ENCODE peak calls at places on chromosomes 7 and 10, in nine cellular contexts. One of them, this sample, is unnamed.

GRCh38 chr7:14765731-14766130 is 136.8 kb downstream of the DGKB start:
- DNase-seq in naive thymus-derived CD4-positive, alpha-beta T cell: no peak
- DNase-seq in activated CD4-positive, alpha-beta T cell treated with anti-CD3 and anti-CD28 coated beads, Interleukin-2, amount 50 U/mL, for 1 hour: no peak
- DNase-seq in hepatocyte: no peak
- DNase-seq in fibroblast of the conjunctiva: no peak
- DNase-seq in activated naive CD4-positive, alpha-beta T cell: no peak
- DNase-seq in GM03348: no peak
- DNase-seq in T-helper 2 cell: no peak
- DNase-seq in mesothelial cell of epicardium: no peak
- DNase-seq in this sample: no peak

GRCh38 chr10:48807786-48808185 is 123.1 kb downstream of the WDFY4 start:
- DNase-seq in naive thymus-derived CD4-positive, alpha-beta T cell: no peak
- DNase-seq in activated CD4-positive, alpha-beta T cell treated with anti-CD3 and anti-CD28 coated beads, Interleukin-2, amount 50 U/mL, for 1 hour: no peak
- DNase-seq in hepatocyte: no peak
- DNase-seq in fibroblast of the conjunctiva: no peak
- DNase-seq in activated naive CD4-positive, alpha-beta T cell: no peak
- DNase-seq in GM03348: no peak
- DNase-seq in T-helper 2 cell: no peak
- DNase-seq in mesothelial cell of epicardium: no peak
- DNase-seq in this sample: no peak

GRCh38 chr10:100745882-100746412 is 565 bp downstream of the PAX2 start:
- DNase-seq in naive thymus-derived CD4-positive, alpha-beta T cell: no peak
- DNase-seq in activated CD4-positive, alpha-beta T cell treated with anti-CD3 and anti-CD28 coated beads, Interleukin-2, amount 50 U/mL, for 1 hour: no peak
- DNase-seq in hepatocyte: no peak
- DNase-seq in fibroblast of the conjunctiva: no peak
- DNase-seq in activated naive CD4-positive, alpha-beta T cell: no peak
- DNase-seq in GM03348: no peak
- DNase-seq in T-helper 2 cell: no peak
- DNase-seq in mesothelial cell of epicardium: no peak
- DNase-seq in this sample: peak

GRCh38 chr10:17578603-17579002 is 38.6 kb downstream of the HACD1 start:
- DNase-seq in naive thymus-derived CD4-positive, alpha-beta T cell: no peak
- DNase-seq in activated CD4-positive, alpha-beta T cell treated with anti-CD3 and anti-CD28 coated beads, Interleukin-2, amount 50 U/mL, for 1 hour: no peak
- DNase-seq in hepatocyte: no peak
- DNase-seq in fibroblast of the conjunctiva: no peak
- DNase-seq in activated naive CD4-positive, alpha-beta T cell: no peak
- DNase-seq in GM03348: no peak
- DNase-seq in T-helper 2 cell: no peak
- DNase-seq in mesothelial cell of epicardium: no peak
- DNase-seq in this sample: no peak

GRCh38 chr10:124160176-124160575 is 66.8 kb upstream of the CHST15 start:
- DNase-seq in naive thymus-derived CD4-positive, alpha-beta T cell: no peak
- DNase-seq in activated CD4-positive, alpha-beta T cell treated with anti-CD3 and anti-CD28 coated beads, Interleukin-2, amount 50 U/mL, for 1 hour: no peak
- DNase-seq in hepatocyte: no peak
- DNase-seq in fibroblast of the conjunctiva: no peak
- DNase-seq in activated naive CD4-positive, alpha-beta T cell: no peak
- DNase-seq in GM03348: no peak
- DNase-seq in T-helper 2 cell: no peak
- DNase-seq in mesothelial cell of epicardium: no peak
- DNase-seq in this sample: no peak

GRCh38 chr10:131211146-131211545 is 100.4 kb downstream of the TCERG1L start:
- DNase-seq in naive thymus-derived CD4-positive, alpha-beta T cell: no peak
- DNase-seq in activated CD4-positive, alpha-beta T cell treated with anti-CD3 and anti-CD28 coated beads, Interleukin-2, amount 50 U/mL, for 1 hour: no peak
- DNase-seq in hepatocyte: no peak
- DNase-seq in fibroblast of the conjunctiva: no peak
- DNase-seq in activated naive CD4-positive, alpha-beta T cell: no peak
- DNase-seq in GM03348: no peak
- DNase-seq in T-helper 2 cell: no peak
- DNase-seq in mesothelial cell of epicardium: peak
- DNase-seq in this sample: no peak

GRCh38 chr7:121797283-121798037 is 75.5 kb upstream of the PTPRZ1 start:
- DNase-seq in naive thymus-derived CD4-positive, alpha-beta T cell: no peak
- DNase-seq in activated CD4-positive, alpha-beta T cell treated with anti-CD3 and anti-CD28 coated beads, Interleukin-2, amount 50 U/mL, for 1 hour: no peak
- DNase-seq in hepatocyte: no peak
- DNase-seq in fibroblast of the conjunctiva: no peak
- DNase-seq in activated naive CD4-positive, alpha-beta T cell: no peak
- DNase-seq in GM03348: no peak
- DNase-seq in T-helper 2 cell: no peak
- DNase-seq in mesothelial cell of epicardium: no peak
- DNase-seq in this sample: peak

GRCh38 chr10:132209130-132209529 is 22.4 kb downstream of the DPYSL4 start:
- DNase-seq in naive thymus-derived CD4-positive, alpha-beta T cell: no peak
- DNase-seq in activated CD4-positive, alpha-beta T cell treated with anti-CD3 and anti-CD28 coated beads, Interleukin-2, amount 50 U/mL, for 1 hour: no peak
- DNase-seq in hepatocyte: no peak
- DNase-seq in fibroblast of the conjunctiva: no peak
- DNase-seq in activated naive CD4-positive, alpha-beta T cell: no peak
- DNase-seq in GM03348: peak
- DNase-seq in T-helper 2 cell: no peak
- DNase-seq in mesothelial cell of epicardium: no peak
- DNase-seq in this sample: no peak

GRCh38 chr7:68166525-68166924 is 1169.9 kb downstream of the TYW1 start:
- DNase-seq in naive thymus-derived CD4-positive, alpha-beta T cell: no peak
- DNase-seq in activated CD4-positive, alpha-beta T cell treated with anti-CD3 and anti-CD28 coated beads, Interleukin-2, amount 50 U/mL, for 1 hour: no peak
- DNase-seq in hepatocyte: no peak
- DNase-seq in fibroblast of the conjunctiva: no peak
- DNase-seq in activated naive CD4-positive, alpha-beta T cell: no peak
- DNase-seq in GM03348: no peak
- DNase-seq in T-helper 2 cell: no peak
- DNase-seq in mesothelial cell of epicardium: no peak
- DNase-seq in this sample: no peak

This sample was measured in left kidney.